ENCODE peak calls at places on chromosomes 4 and X, in four cellular contexts. E is brain microvascular endothelial cell, I is Calu3, B is kidney epithelial cell. T is an unnamed sample.

GRCh38 chr4:140805293-140805692 is 49.1 kb upstream of the TBC1D9 start:
- DNase-seq in E (no peak), I (no peak), B (no peak), T (no peak)

GRCh38 chr4:133320576-133321170 is 171.6 kb downstream of the PCDH10 start:
- DNase-seq in E (peak), I (peak), B (no peak), T (peak)

GRCh38 chr4:24730256-24731001 is 64.9 kb upstream of the SOD3 start:
- DNase-seq in E (no peak), B (no peak), I (no peak), T (no peak)

GRCh38 chrX:29935455-29935854 is 279.9 kb upstream of the MAGEB2 start:
- DNase-seq in I (no peak), B (no peak), E (no peak), T (no peak)

GRCh38 chrX:145405012-145405411 is 157.7 kb downstream of the SPANXN1 start:
- DNase-seq in I (peak), B (no peak), E (peak), T (peak)

GRCh38 chr4:11261066-11261850 is 167.4 kb downstream of the HS3ST1 start:
- DNase-seq in E (no peak), B (no peak), I (no peak), T (no peak)

GRCh38 chrX:1248381-1249061 is 20.1 kb upstream of the CSF2RA start:
- DNase-seq in E (no peak), I (no peak), B (no peak), T (peak)

GRCh38 chr4:167233523-167234387 is 539 bp downstream of the SPOCK3 start:
- DNase-seq in B (no peak), E (peak), I (peak), T (peak)

GRCh38 chrX:97026406-97026805 is 142.7 kb downstream of the RPA4 start:
- DNase-seq in I (no peak), E (peak), B (no peak), T (no peak)

GRCh38 chr4:145623831-145624230 is 4.6 kb downstream of the MMAA start:
- DNase-seq in B (no peak), E (peak), I (peak), T (no peak)

GRCh38 chrX:13955095-13955647 is 74.5 kb downstream of the GEMIN8 start:
- DNase-seq in E (no peak), B (no peak), I (no peak), T (no peak)

GRCh38 chr4:164210377-164210776 is 543.6 kb upstream of the SMIM31 start:
- DNase-seq in B (no peak), I (no peak), E (peak), T (no peak)

GRCh38 chrX:143002206-143002605 is 23.5 kb upstream of the SPANXN4 start:
- DNase-seq in B (no peak), E (no peak), I (no peak), T (no peak)
- TF ChIP-seq CTCF in B (no peak), E (no peak), I (no peak), T (no peak)

GRCh38 chr4:153464068-153464467 is 2.1 kb upstream of the TMEM131L start:
- DNase-seq in I (no peak), E (no peak), B (peak), T (no peak)

GRCh38 chr4:153466637-153467153 is 535 bp downstream of the TMEM131L start:
- DNase-seq in B (no peak), I (no peak), E (no peak), T (no peak)

GRCh38 chr4:153465922-153466636 is at the start of gene TMEM131L:
- DNase-seq in I (peak), E (peak), B (no peak), T (peak)

GRCh38 chr4:153465145-153465544 is 1.0 kb upstream of the TMEM131L start:
- DNase-seq in E (no peak), B (no peak), I (no peak), T (no peak)

DNA sequence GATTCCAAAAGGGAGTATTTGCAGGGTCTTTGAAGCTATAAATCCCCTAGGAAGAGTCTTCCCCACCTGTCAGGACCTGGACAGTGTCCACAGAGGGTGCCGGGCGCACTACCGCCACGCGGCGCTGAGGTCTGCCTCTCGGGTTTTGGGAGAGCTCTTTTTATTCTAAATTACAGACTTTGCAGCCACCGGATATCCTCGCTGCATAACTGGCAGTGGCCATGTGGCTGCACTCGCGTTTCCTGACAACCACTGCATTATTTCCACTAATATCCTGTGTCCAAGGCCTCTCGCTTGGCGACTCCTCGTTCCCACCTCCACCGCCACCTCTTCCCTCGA is 608 bp upstream of the TMEM131L start:
- DNase-seq in E (peak), I (peak), B (no peak), T (peak)
- TF ChIP-seq CTCF in E (peak), I (no peak), B (peak), T (no peak)

DNA sequence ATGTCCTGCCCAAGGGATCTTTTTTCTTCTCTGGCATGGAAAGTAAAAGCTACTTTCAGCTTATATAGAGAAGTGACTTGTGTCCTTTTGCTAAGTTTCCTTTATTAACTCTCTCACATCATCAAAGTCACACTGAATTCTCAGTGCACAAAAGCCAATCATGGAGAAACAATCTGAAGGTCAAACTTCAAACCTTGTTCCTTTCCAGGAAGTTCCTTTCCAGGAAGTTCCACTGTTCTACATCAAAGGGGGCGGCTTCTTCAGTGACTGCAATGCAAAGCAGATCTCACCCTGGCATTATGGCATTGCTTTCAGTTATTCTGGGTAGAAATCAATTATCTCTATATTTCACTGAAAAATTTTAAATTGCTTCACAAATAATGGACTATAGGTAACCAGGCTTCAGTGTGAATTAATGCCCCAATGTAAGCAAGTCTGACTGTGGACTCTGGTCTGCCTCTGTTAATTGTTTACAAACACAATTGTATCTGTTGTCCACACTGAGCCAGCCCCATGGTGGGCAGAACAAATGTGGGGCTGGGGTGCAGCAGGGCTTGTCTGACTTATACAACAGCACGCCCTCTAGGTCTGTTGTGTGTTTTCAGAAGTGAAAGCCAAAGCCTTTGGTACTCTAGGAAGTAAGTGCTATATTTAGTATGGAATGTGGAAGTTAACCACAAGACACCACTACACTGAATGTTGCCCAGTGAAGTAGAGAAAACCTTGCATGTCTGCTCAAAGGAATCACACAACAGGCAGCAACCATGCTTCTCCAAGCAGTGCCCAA is 98.8 kb downstream of the CDS1 start:
- DNase-seq in B (peak), I (no peak), E (peak), T (no peak)
- TF ChIP-seq CTCF in B (peak), I (no peak), E (peak), T (no peak)

GRCh38 chr4:56112377-56112776 is 163.6 kb downstream of the CEP135 start:
- DNase-seq in E (no peak), B (no peak), I (no peak), T (no peak)
- TF ChIP-seq CTCF in E (no peak), B (peak), I (no peak), T (no peak)

GRCh38 chrX:46180258-46180687 is 364.9 kb downstream of the ZNF674 start:
- DNase-seq in I (peak), E (peak), B (no peak), T (no peak)
- TF ChIP-seq CTCF in I (no peak), E (no peak), B (no peak), T (no peak)

GRCh38 chr4:126603851-126604250 is 1028.9 kb upstream of the INTU start:
- DNase-seq in I (no peak), B (no peak), E (no peak), T (no peak)

GRCh38 chr4:126603210-126603609 is 1029.5 kb upstream of the INTU start:
- DNase-seq in E (no peak), I (no peak), B (no peak), T (no peak)

GRCh38 chr4:126604273-126604867 is 1028.4 kb upstream of the INTU start:
- DNase-seq in B (no peak), I (peak), E (peak), T (peak)
- TF ChIP-seq CTCF in B (peak), I (no peak), E (peak), T (peak)

T was measured in GM10248.